ENCODE peak calls at places on chromosomes 11 and 22, in nine cellular contexts. E is HFF-Myc, A is cardiac muscle cell, N is gastrocnemius medialis, V is AG04450, D is hippocampal formation, M is Peyer's patch, H is HS-5, U is fibroblast of mammary gland. P is an unnamed sample.

GRCh38 chr11:126391970-126392637 is 36.6 kb downstream of the ST3GAL4 start:
- DNase-seq in E (no peak), A (peak; percentile 59), N (no peak), V (no peak), D (peak; percentile 37), M (no peak), H (no peak), U (no peak), P (no peak)

GRCh38 chr11:129061466-129062194 is 119.0 kb upstream of the TP53AIP1 start:
- DNase-seq in E (peak; percentile 33), A (no peak), N (no peak), V (no peak), D (no peak), M (no peak), H (no peak), U (peak; percentile 38), P (no peak)

GRCh38 chr11:117314840-117315239 is 1.2 kb downstream of the BACE1 start:
- DNase-seq in E (no peak), A (no peak), N (no peak), V (no peak), D (no peak), M (no peak), H (no peak), U (no peak), P (no peak)

GRCh38 chr11:120564573-120565301 is 53.2 kb downstream of the GRIK4 start:
- DNase-seq in E (no peak), A (peak; percentile 57), N (peak; percentile 26), V (no peak), D (peak; percentile 74), M (no peak), H (no peak), U (peak; percentile 56), P (no peak)

GRCh38 chr22:26479043-26479791 is 4.4 kb downstream of the HPS4 start:
- DNase-seq in E (no peak), A (no peak), N (no peak), V (no peak), D (no peak), M (no peak), H (no peak), U (no peak), P (no peak)

GRCh38 chr11:17636721-17637120 is 82.7 kb upstream of the MYOD1 start:
- DNase-seq in E (no peak), A (no peak), N (no peak), V (no peak), D (no peak), M (no peak), H (no peak), U (no peak), P (no peak)

GRCh38 chr11:60852060-60852638 is 3.6 kb downstream of the PTGDR2 start:
- DNase-seq in E (no peak), A (peak; percentile 18), N (no peak), V (no peak), D (no peak), M (peak; percentile 91), H (no peak), U (no peak), P (no peak)

GRCh38 chr22:50148166-50148500 is 22.4 kb upstream of the PANX2 start:
- DNase-seq in E (no peak), A (no peak), N (no peak), V (no peak), D (no peak), M (no peak), H (no peak), U (no peak), P (no peak)

GRCh38 chr11:131665344-131665968 is 295.0 kb downstream of the NTM start:
- DNase-seq in E (no peak), A (no peak), N (no peak), V (no peak), D (no peak), M (no peak), H (no peak), U (no peak), P (no peak)

GRCh38 chr22:18984564-18984963 is 48.5 kb upstream of the PRODH start:
- DNase-seq in E (no peak), A (no peak), N (no peak), V (no peak), D (no peak), M (no peak), H (no peak), U (no peak), P (no peak)

GRCh38 chr22:31321421-31321820 is 24.7 kb downstream of the PATZ1 start:
- DNase-seq in E (no peak), A (peak; percentile 27), N (no peak), V (no peak), D (no peak), M (no peak), H (no peak), U (no peak), P (no peak)

GRCh38 chr22:28810839-28811491 is 10.6 kb upstream of the XBP1 start:
- DNase-seq in E (no peak), A (no peak), N (no peak), V (no peak), D (no peak), M (peak; percentile 65), H (no peak), U (no peak), P (peak; percentile 7)

GRCh38 chr22:19478466-19479357 is at the start of gene UFD1:
- DNase-seq in E (no peak), A (peak; percentile 91), N (peak; percentile 95), V (peak; percentile 72), D (peak; percentile 79), M (peak; percentile 90), H (no peak), U (peak; percentile 72), P (peak; percentile 64)

GRCh38 chr11:129324533-129325175 is 51.0 kb upstream of the BARX2 start:
- DNase-seq in E (no peak), A (no peak), N (peak; percentile 65), V (no peak), D (no peak), M (peak; percentile 66), H (no peak), U (peak; percentile 18), P (no peak)

GRCh38 chr11:19642185-19642591 is 70.4 kb upstream of the NAV2 start:
- DNase-seq in E (no peak), A (no peak), N (peak; percentile 51), V (no peak), D (no peak), M (no peak), H (no peak), U (peak; percentile 88), P (no peak)

GRCh38 chr11:131969261-131969660 is 598.8 kb downstream of the NTM start:
- DNase-seq in E (no peak), A (no peak), N (no peak), V (no peak), D (no peak), M (no peak), H (no peak), U (no peak), P (no peak)

GRCh38 chr22:31155425-31155824 is 4.6 kb upstream of the RNF185 start:
- DNase-seq in E (no peak), A (no peak), N (no peak), V (peak; percentile 21), D (no peak), M (peak; percentile 13), H (no peak), U (peak; percentile 23), P (no peak)

GRCh38 chr22:43526117-43526655 is 114.4 kb downstream of the MPPED1 start:
- DNase-seq in E (no peak), A (no peak), N (no peak), V (no peak), D (no peak), M (no peak), H (no peak), U (no peak), P (no peak)

GRCh38 chr11:101477926-101478325 is 105.9 kb downstream of the TRPC6 start:
- DNase-seq in E (no peak), A (no peak), N (no peak), V (no peak), D (no peak), M (no peak), H (no peak), U (no peak), P (no peak)

GRCh38 chr11:88680806-88681205 is 343.3 kb upstream of the CTSC start:
- DNase-seq in E (no peak), A (no peak), N (no peak), V (no peak), D (no peak), M (no peak), H (peak; percentile 32), U (peak; percentile 38), P (no peak)

GRCh38 chr22:27625769-27626674 is 175.5 kb downstream of the MN1 start:
- DNase-seq in E (no peak), A (no peak), N (no peak), V (no peak), D (no peak), M (no peak), H (no peak), U (peak; percentile 31), P (no peak)

GRCh38 chr11:100876826-100877545 is 189.9 kb downstream of the ARHGAP42 start:
- DNase-seq in E (peak; percentile 89), A (no peak), N (no peak), V (peak; percentile 92), D (no peak), M (no peak), H (peak; percentile 100), U (peak; percentile 99), P (no peak)

GRCh38 chr11:406796-407650 is 7.8 kb downstream of the SIGIRR start:
- DNase-seq in E (peak; percentile 44), A (peak; percentile 84), N (peak; percentile 69), V (peak; percentile 41), D (peak; percentile 67), M (peak; percentile 95), H (no peak), U (peak; percentile 72), P (peak; percentile 89)

GRCh38 chr22:19055801-19056200 is 66.4 kb downstream of the DGCR2 start:
- DNase-seq in E (no peak), A (no peak), N (no peak), V (no peak), D (no peak), M (peak; percentile 29), H (no peak), U (no peak), P (no peak)

GRCh38 chr22:39278040-39278439 is 33.3 kb upstream of the PDGFB start:
- DNase-seq in E (no peak), A (no peak), N (peak; percentile 75), V (no peak), D (no peak), M (no peak), H (no peak), U (peak; percentile 57), P (no peak)

GRCh38 chr22:46592390-46592872 is 27.8 kb upstream of the GRAMD4 start:
- DNase-seq in E (peak; percentile 16), A (no peak), N (no peak), V (peak; percentile 13), D (peak; percentile 55), M (peak; percentile 86), H (peak; percentile 20), U (peak; percentile 59), P (no peak)

GRCh38 chr11:833849-834311 is 1.1 kb downstream of the CD151 start:
- DNase-seq in E (no peak), A (no peak), N (peak; percentile 68), V (no peak), D (no peak), M (no peak), H (no peak), U (no peak), P (no peak)

GRCh38 chr11:119520400-119520799 is 97.4 kb upstream of the THY1 start:
- DNase-seq in E (no peak), A (no peak), N (no peak), V (no peak), D (no peak), M (no peak), H (no peak), U (no peak), P (no peak)

GRCh38 chr22:22786301-22787115 is 101.1 kb upstream of the IGLL5 start:
- DNase-seq in E (no peak), A (no peak), N (no peak), V (no peak), D (no peak), M (no peak), H (no peak), U (no peak), P (no peak)

GRCh38 chr11:46296520-46297448 is 19.3 kb downstream of the CREB3L1 start:
- DNase-seq in E (peak; percentile 71), A (peak; percentile 87), N (no peak), V (peak; percentile 92), D (no peak), M (no peak), H (no peak), U (peak; percentile 85), P (no peak)

GRCh38 chr22:46078241-46079092 is 71.9 kb upstream of the PPARA start:
- DNase-seq in E (no peak), A (no peak), N (peak; percentile 83), V (no peak), D (peak; percentile 32), M (peak; percentile 44), H (no peak), U (peak; percentile 77), P (no peak)

P was measured in effector CD8-positive, alpha-beta T cell.